ENCODE peak calls at places on chromosome 17, in ten cellular contexts. N is pons; X is A172; L is NB4; A is ACHN; W is activated effector memory CD4-positive, alpha-beta T cell treated with Interleukin-2 at 50 U/mL for 16 hours; K is NCI-H1930; S is kidney; J is H9; M is HFFc6. P is an unnamed sample.

GRCh38 chr17:72477529-72477928 is 356.7 kb downstream of the SOX9 start:
- DNase-seq in S (no peak), L (no peak), W (no peak), K (no peak), N (no peak), J (no peak), X (no peak), A (no peak), M (no peak), P (no peak)

GRCh38 chr17:30958187-30958586 is 12.7 kb upstream of the RNF135 start:
- DNase-seq in A (no peak), J (no peak), L (peak), M (no peak), S (peak), W (no peak), X (no peak), K (no peak), N (no peak), P (no peak)

GRCh38 chr17:66677201-66677981 is 157.5 kb upstream of the CACNG5 start:
- DNase-seq in J (peak), N (no peak), X (no peak), S (no peak), M (peak), K (no peak), W (no peak), L (no peak), A (no peak), P (no peak)

GRCh38 chr17:49554694-49555494 is 20.8 kb upstream of the NXPH3 start:
- DNase-seq in A (no peak), S (peak), M (no peak), X (no peak), W (no peak), K (no peak), L (no peak), N (no peak), J (no peak), P (no peak)

GRCh38 chr17:40535924-40536717 is 29.2 kb downstream of the CCR7 start:
- DNase-seq in K (no peak), S (peak), X (no peak), L (no peak), A (no peak), W (no peak), N (no peak), J (no peak), M (no peak), P (no peak)

GRCh38 chr17:65817951-65818350 is 256.5 kb upstream of the AXIN2 start:
- DNase-seq in S (no peak), L (no peak), X (no peak), K (no peak), N (no peak), W (no peak), M (no peak), A (no peak), J (no peak), P (no peak)

GRCh38 chr17:35588196-35588920 is 1.2 kb downstream of the AP2B1 start:
- DNase-seq in X (peak), J (no peak), W (no peak), A (peak), S (no peak), K (no peak), M (peak), L (peak), N (no peak), P (no peak)

GRCh38 chr17:79721993-79722671 is 8.6 kb upstream of the ENPP7 start:
- DNase-seq in J (peak), N (no peak), S (no peak), L (peak), X (peak), K (no peak), M (peak), W (no peak), A (peak), P (no peak)

GRCh38 chr17:63809970-63810369 is 17.3 kb upstream of the PSMC5 start:
- DNase-seq in K (no peak), W (no peak), A (no peak), N (no peak), X (no peak), J (no peak), M (no peak), L (no peak), S (no peak), P (no peak)